ENCODE peak calls at places on chromosome X, in eight cellular contexts. A, G, K, B, V, H, R and L are unnamed samples.

GRCh38 chrX:148422531-148422930 is 77.9 kb upstream of the AFF2 start:
- DNase-seq in A (no peak), G (no peak), K (no peak), B (no peak), V (no peak), H (no peak), R (no peak), L (no peak)

GRCh38 chrX:48278958-48279357 is 23.8 kb downstream of the SSX1 start:
- DNase-seq in A (peak; percentile 59), G (no peak), K (no peak), B (peak; percentile 36), V (peak; percentile 73), H (peak; percentile 20), R (peak; percentile 11), L (no peak)

GRCh38 chrX:130098202-130098552 is 12.1 kb downstream of the ELF4 start:
- DNase-seq in A (no peak), G (no peak), K (no peak), B (no peak), V (no peak), H (no peak), R (no peak), L (no peak)

GRCh38 chrX:10052906-10053625 is 85.9 kb downstream of the CLDN34 start:
- DNase-seq in A (no peak), G (no peak), K (no peak), B (no peak), V (no peak), H (no peak), R (peak; percentile 28), L (no peak)

GRCh38 chrX:39204349-39204748 is 403.1 kb downstream of the MID1IP1 start:
- DNase-seq in A (no peak), G (no peak), K (no peak), B (no peak), V (no peak), H (no peak), R (no peak), L (no peak)

GRCh38 chrX:65451663-65452062 is 82.9 kb downstream of the LAS1L start:
- DNase-seq in A (peak; percentile 9), G (peak; percentile 33), K (no peak), B (no peak), V (no peak), H (no peak), R (no peak), L (no peak)

GRCh38 chrX:31508338-31508737 is 436.5 kb upstream of the FTHL17 start:
- DNase-seq in A (no peak), G (peak; percentile 60), K (no peak), B (no peak), V (no peak), H (no peak), R (peak; percentile 14), L (no peak)

GRCh38 chrX:101619336-101619735 is 1.5 kb upstream of the ARMCX6 start:
- DNase-seq in A (no peak), G (peak; percentile 22), K (no peak), B (no peak), V (no peak), H (no peak), R (no peak), L (no peak)

GRCh38 chrX:106692425-106693075 is 34.0 kb upstream of the RNF128 start:
- DNase-seq in A (no peak), G (no peak), K (no peak), B (no peak), V (no peak), H (no peak), R (no peak), L (no peak)

GRCh38 chrX:1242901-1243402 is 25.7 kb upstream of the CSF2RA start:
- DNase-seq in A (no peak), G (no peak), K (no peak), B (no peak), V (no peak), H (no peak), R (no peak), L (no peak)

GRCh38 chrX:74520896-74521295 is 93.5 kb downstream of the RLIM start:
- DNase-seq in A (no peak), G (no peak), K (no peak), B (no peak), V (no peak), H (no peak), R (no peak), L (no peak)

GRCh38 chrX:1597345-1598020 is 6.1 kb downstream of the AKAP17A start:
- DNase-seq in A (no peak), G (no peak), K (no peak), B (peak; percentile 10), V (peak; percentile 76), H (no peak), R (no peak), L (peak; percentile 22)

GRCh38 chrX:74797338-74797887 is 127.8 kb downstream of the NEXMIF start:
- DNase-seq in A (no peak), G (no peak), K (no peak), B (no peak), V (no peak), H (no peak), R (no peak), L (no peak)

GRCh38 chrX:41023098-41023497 is 62.1 kb upstream of the USP9X start:
- DNase-seq in A (no peak), G (no peak), K (no peak), B (no peak), V (no peak), H (no peak), R (no peak), L (no peak)

GRCh38 chrX:118207831-118208453 is 91.3 kb upstream of the KLHL13 start:
- DNase-seq in A (no peak), G (no peak), K (no peak), B (no peak), V (no peak), H (no peak), R (no peak), L (no peak)

GRCh38 chrX:115499112-115499805 is 61.7 kb upstream of the PLS3 start:
- DNase-seq in A (no peak), G (no peak), K (no peak), B (no peak), V (no peak), H (no peak), R (no peak), L (no peak)

GRCh38 chrX:137545711-137546651 is 19.9 kb upstream of the ZIC3 start:
- DNase-seq in A (no peak), G (no peak), K (no peak), B (no peak), V (no peak), H (no peak), R (no peak), L (no peak)

GRCh38 chrX:39650883-39651282 is 446.9 kb downstream of the BCOR start:
- DNase-seq in A (no peak), G (no peak), K (no peak), B (no peak), V (no peak), H (no peak), R (no peak), L (no peak)

GRCh38 chrX:15686818-15687685 is 22.4 kb upstream of the CLTRN start:
- DNase-seq in A (peak; percentile 29), G (peak; percentile 61), K (no peak), B (peak; percentile 16), V (no peak), H (peak; percentile 31), R (peak; percentile 55), L (peak; percentile 67)

GRCh38 chrX:154717824-154718223 is 33.1 kb downstream of the GAB3 start:
- DNase-seq in A (peak; percentile 54), G (peak; percentile 59), K (no peak), B (no peak), V (no peak), H (no peak), R (no peak), L (no peak)

GRCh38 chrX:154718607-154719006 is 32.3 kb downstream of the GAB3 start:
- DNase-seq in A (no peak), G (no peak), K (no peak), B (no peak), V (no peak), H (no peak), R (no peak), L (no peak)

GRCh38 chrX:154719132-154719675 is 31.7 kb downstream of the GAB3 start:
- DNase-seq in A (no peak), G (peak; percentile 85), K (no peak), B (no peak), V (no peak), H (no peak), R (no peak), L (no peak)

GRCh38 chrX:154721155-154721554 is 29.7 kb downstream of the GAB3 start:
- DNase-seq in A (no peak), G (no peak), K (no peak), B (no peak), V (no peak), H (no peak), R (no peak), L (no peak)

DNA sequence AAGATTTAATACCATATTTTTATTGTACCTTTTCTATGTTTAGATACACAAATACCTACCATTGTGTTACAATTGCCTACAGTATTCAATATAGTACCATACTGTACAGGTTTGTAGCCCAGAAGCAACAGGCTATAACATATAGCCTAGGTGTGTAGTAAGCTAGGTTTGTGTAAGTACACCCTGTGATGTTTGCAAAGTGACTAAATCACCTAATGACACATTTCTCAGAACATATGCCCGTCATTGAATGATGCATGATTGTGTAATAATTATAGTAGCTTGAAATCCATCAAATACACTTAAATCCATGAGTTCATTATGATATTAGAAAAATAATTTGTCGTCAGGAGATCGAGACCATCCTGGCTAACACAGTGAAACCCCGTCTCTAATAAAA is 30.8 kb downstream of the GAB3 start:
- DNase-seq in A (no peak), G (no peak), K (no peak), B (no peak), V (no peak), H (no peak), R (no peak), L (no peak)
- H3K4me1 ChIP-seq in A (peaks cover 28% of the 10 kb centered on the region), G (no peaks in the 10 kb centered on the region), K (no peaks in the 10 kb centered on the region), B (no peaks in the 10 kb centered on the region), V (no peaks in the 10 kb centered on the region), H (no peaks in the 10 kb centered on the region), R (no peaks in the 10 kb centered on the region), L (no peaks in the 10 kb centered on the region)

GRCh38 chrX:42248226-42248625 is 324.9 kb upstream of the CASK start:
- DNase-seq in A (no peak), G (no peak), K (no peak), B (no peak), V (no peak), H (no peak), R (no peak), L (no peak)
- TF ChIP-seq CTCF in A (no peak), G (no peak), K (no peak), B (no peak), V (no peak), H (no peak), R (no peak), L (no peak)

GRCh38 chrX:154436597-154437397 is at the start of gene GDI1:
- DNase-seq in A (peak; percentile 87), G (peak; percentile 22), K (peak; percentile 67), B (no peak), V (no peak), H (peak; percentile 56), R (peak; percentile 47), L (peak; percentile 43)
- TF ChIP-seq POLR2A in A (peak; percentile 26), G (no peak), K (peak; percentile 17), B (peak; percentile 59), V (no peak), H (no peak), R (peak; percentile 42), L (no peak)

GRCh38 chrX:21958187-21958586 is 17.7 kb downstream of the SMS start:
- DNase-seq in A (no peak), G (no peak), K (no peak), B (no peak), V (no peak), H (no peak), R (no peak), L (no peak)
- H3K4me1 ChIP-seq in A (peaks cover 42% of the 10 kb centered on the region), G (peaks cover 16% of the 10 kb centered on the region), K (no peaks in the 10 kb centered on the region), B (no peaks in the 10 kb centered on the region), V (no peaks in the 10 kb centered on the region), H (no peaks in the 10 kb centered on the region), R (no peaks in the 10 kb centered on the region), L (peaks cover 32% of the 10 kb centered on the region)

GRCh38 chrX:7233632-7234406 is 85.9 kb upstream of the PUDP start:
- DNase-seq in A (no peak), G (no peak), K (no peak), B (no peak), V (no peak), H (no peak), R (no peak), L (no peak)
- TF ChIP-seq CTCF in A (no peak), G (peak; percentile 24), K (no peak), B (no peak), V (no peak), H (no peak), R (no peak), L (no peak)